ENCODE peak calls at places on chromosomes 3 and 15, in four cellular contexts. I is iPS-NIHi11; S is stimulated activated CD4-positive, alpha-beta T cell treated with anti-CD3 and anti-CD28 coated beads, TNF-alpha, amount 100 ng/mL, for 4 hours; E is cerebellar cortex. A is an unnamed sample.

GRCh38 chr3:47365213-47366153 is 15.3 kb upstream of the PTPN23 start:
- DNase-seq in E (peak; percentile 66), S (no peak), I (no peak), A (no peak)

GRCh38 chr3:168431436-168431835 is 335.7 kb upstream of the GOLIM4 start:
- DNase-seq in I (no peak), E (no peak), S (no peak), A (no peak)

GRCh38 chr3:138349926-138350665 is 1.7 kb downstream of the MRAS start:
- DNase-seq in I (no peak), E (no peak), S (no peak), A (no peak)

GRCh38 chr3:58084166-58084565 is 75.9 kb downstream of the FLNB start:
- DNase-seq in E (no peak), I (no peak), S (no peak), A (no peak)

GRCh38 chr3:178485756-178486155 is 50.5 kb upstream of the KCNMB2 start:
- DNase-seq in E (no peak), S (no peak), I (no peak), A (no peak)

GRCh38 chr15:65377105-65377975 is 462 bp downstream of the IGDCC3 start:
- DNase-seq in S (no peak), E (peak; percentile 38), I (peak; percentile 90), A (peak; percentile 84)

GRCh38 chr15:95864467-95864886 is 466.0 kb upstream of the NR2F2 start:
- DNase-seq in E (no peak), I (no peak), S (no peak), A (no peak)

GRCh38 chr3:4584537-4585249 is 91.5 kb downstream of the ITPR1 start:
- DNase-seq in E (no peak), I (no peak), S (no peak), A (no peak)

GRCh38 chr3:171328419-171329082 is 131.7 kb downstream of the TNIK start:
- DNase-seq in S (peak; percentile 2), I (peak; percentile 24), E (no peak), A (peak; percentile 39)